ENCODE peak calls at places on chromosomes 16 and 17, in nine cellular contexts. L, E, R, N, V, M, F, S and Q are unnamed samples.
A peak's percentile ranks its signal among the peaks of the same experiment; 100 is the strongest.

GRCh38 chr16:88681709-88682451 is 4.4 kb downstream of the SNAI3 start:
- DNase-seq in N (no peak), R (no peak), V (peak; percentile 47), L (peak; percentile 72), S (no peak), M (no peak), E (no peak), F (no peak), Q (no peak)

GRCh38 chr17:44345497-44346026 is 460 bp downstream of the GRN start:
- DNase-seq in R (no peak), M (peak; percentile 70), V (no peak), N (no peak), S (peak; percentile 94), E (peak; percentile 53), L (peak; percentile 62), F (no peak), Q (no peak)

GRCh38 chr16:30747799-30748633 is at the start of gene PHKG2:
- DNase-seq in E (peak; percentile 98), L (peak; percentile 100), M (peak; percentile 100), F (peak; percentile 96), N (peak; percentile 96), V (peak; percentile 93), S (peak; percentile 100), R (peak; percentile 89), Q (peak; percentile 100)

GRCh38 chr17:76532072-76532651 is 5.3 kb downstream of the CYGB start:
- DNase-seq in E (no peak), F (no peak), V (no peak), M (no peak), R (peak; percentile 73), L (no peak), S (no peak), N (no peak), Q (no peak)

GRCh38 chr17:45995617-45996270 is 3.3 kb upstream of the STH start:
- DNase-seq in L (no peak), N (no peak), F (no peak), E (no peak), S (peak; percentile 39), V (no peak), M (no peak), R (no peak), Q (no peak)

GRCh38 chr16:88451586-88452484 is 1.2 kb upstream of the ZFPM1 start:
- DNase-seq in L (peak; percentile 10), S (no peak), E (peak; percentile 53), V (no peak), R (no peak), N (no peak), M (no peak), F (no peak), Q (no peak)

GRCh38 chr17:28570716-28571254 is 539 bp downstream of the PIGS start:
- DNase-seq in M (peak; percentile 44), E (peak; percentile 40), L (peak; percentile 47), S (peak; percentile 88), F (no peak), N (no peak), R (no peak), V (peak; percentile 30), Q (no peak)

GRCh38 chr16:85413713-85414663 is 199.1 kb upstream of the GSE1 start:
- DNase-seq in R (no peak), E (peak; percentile 7), L (no peak), M (no peak), V (no peak), F (no peak), N (no peak), S (no peak), Q (no peak)

GRCh38 chr16:21233521-21234150 is at the start of gene ANKS4B:
- DNase-seq in M (no peak), N (no peak), S (no peak), V (no peak), E (no peak), R (no peak), L (peak; percentile 56), F (no peak), Q (no peak)

GRCh38 chr17:79992657-79993389 is 42.8 kb downstream of the TBC1D16 start:
- DNase-seq in M (no peak), S (no peak), R (no peak), V (no peak), N (no peak), L (no peak), E (peak; percentile 47), F (no peak), Q (no peak)

GRCh38 chr16:88977028-88977844 is at the start of gene CBFA2T3:
- DNase-seq in N (no peak), S (no peak), M (no peak), R (no peak), F (no peak), E (peak; percentile 53), V (no peak), L (peak; percentile 65), Q (peak; percentile 67)

GRCh38 chr17:82599674-82600661 is 48.3 kb downstream of the WDR45B start:
- DNase-seq in V (no peak), R (no peak), S (no peak), M (no peak), L (no peak), F (no peak), N (no peak), E (no peak), Q (no peak)

GRCh38 chr17:36534117-36534880 is at the start of gene MYO19:
- DNase-seq in M (peak; percentile 70), E (peak; percentile 79), F (no peak), V (peak; percentile 29), S (peak; percentile 94), L (peak; percentile 63), N (no peak), R (peak; percentile 78), Q (peak; percentile 78)

GRCh38 chr17:67433248-67433924 is 56.3 kb downstream of the PITPNC1 start:
- DNase-seq in N (no peak), V (no peak), M (no peak), S (no peak), L (no peak), E (no peak), R (no peak), F (no peak), Q (no peak)
- H3K27ac ChIP-seq in N (no peak overlapping the region), V (peak overlapping the region; percentile 71), M (no peak overlapping the region), S (no peak overlapping the region), L (no peak overlapping the region), E (no peak overlapping the region), R (peak overlapping the region; percentile 34), F (no peak overlapping the region), Q (no peak overlapping the region)

GRCh38 chr17:58637011-58637570 is 54.8 kb downstream of the TEX14 start:
- DNase-seq in R (no peak), F (no peak), L (no peak), S (no peak), E (no peak), V (no peak), M (no peak), N (no peak), Q (no peak)

GRCh38 chr17:58632324-58633314 is 59.2 kb downstream of the TEX14 start:
- DNase-seq in L (no peak), E (peak; percentile 40), R (no peak), M (no peak), F (no peak), S (no peak), V (no peak), N (no peak), Q (no peak)

GRCh38 chr17:58630883-58631522 is 60.8 kb downstream of the TEX14 start:
- DNase-seq in M (peak; percentile 86), L (peak; percentile 49), E (peak; percentile 32), N (no peak), R (no peak), S (peak; percentile 95), F (no peak), V (no peak), Q (no peak)

GRCh38 chr17:58626905-58627304 is 64.9 kb downstream of the TEX14 start:
- DNase-seq in N (no peak), E (no peak), L (peak; percentile 10), F (no peak), R (no peak), M (no peak), V (no peak), S (no peak), Q (no peak)

GRCh38 chr17:58631523-58632323 is 60.1 kb downstream of the TEX14 start:
- DNase-seq in M (peak; percentile 97), S (peak; percentile 99), R (peak; percentile 82), F (peak; percentile 68), L (peak; percentile 97), E (peak; percentile 95), N (peak; percentile 99), V (peak; percentile 85), Q (peak; percentile 91)
- H3K27ac ChIP-seq in M (peak overlapping the region; percentile 99), S (peak overlapping the region; percentile 94), R (peak overlapping the region; percentile 75), F (peak overlapping the region; percentile 71), L (peak overlapping the region; percentile 64), E (peak overlapping the region; percentile 79), N (peak overlapping the region; percentile 76), V (peak overlapping the region; percentile 66), Q (peak overlapping the region; percentile 80)

DNA sequence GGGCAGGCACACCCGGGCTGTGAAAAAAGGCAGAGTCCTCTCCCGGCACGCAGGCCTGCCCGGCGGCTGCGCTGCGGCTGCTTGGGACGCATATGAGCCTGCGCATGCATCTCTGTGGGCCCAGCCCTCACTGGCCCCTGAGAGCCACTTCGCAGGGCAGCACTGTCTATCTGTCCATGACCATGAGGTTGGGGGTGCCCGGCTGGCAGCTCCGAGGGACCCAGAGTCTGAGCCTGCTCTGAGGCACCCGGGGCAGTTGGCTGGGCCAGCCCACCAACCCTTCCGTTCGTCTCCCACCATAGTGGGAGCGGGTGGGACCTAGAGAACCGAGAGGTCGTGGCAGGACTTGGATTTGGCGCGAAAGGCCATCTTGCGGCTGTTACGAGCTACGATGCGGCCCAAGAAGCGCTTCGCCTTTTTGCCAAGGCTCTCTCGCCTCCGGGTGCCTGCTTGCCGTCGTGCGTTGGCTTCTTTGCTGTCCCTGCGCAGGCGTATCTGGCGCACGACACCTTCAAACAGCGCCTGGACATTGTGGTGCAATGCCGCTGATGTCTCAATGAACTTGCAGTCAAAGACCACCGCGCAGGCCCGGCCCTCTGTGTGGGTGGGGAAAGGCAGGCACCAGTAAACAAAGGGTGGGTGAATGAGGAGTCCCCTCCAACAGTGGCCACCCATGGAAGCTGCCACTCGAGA is 3.2 kb upstream of the CDH16 start:
- DNase-seq in E (no peak), V (no peak), M (no peak), L (no peak), R (no peak), S (no peak), F (no peak), N (no peak), Q (no peak)
- H3K27ac ChIP-seq in E (no peak overlapping the region), V (no peak overlapping the region), M (peak overlapping the region; percentile 61), L (no peak overlapping the region), R (no peak overlapping the region), S (no peak overlapping the region), F (no peak overlapping the region), N (no peak overlapping the region), Q (peak overlapping the region; percentile 97)

GRCh38 chr17:29573558-29573870 is 5.0 kb downstream of the TP53I13 start:
- DNase-seq in M (no peak), V (no peak), E (peak; percentile 35), F (no peak), L (no peak), N (no peak), R (no peak), S (no peak), Q (peak; percentile 66)

GRCh38 chr17:29575511-29576213 is 7.2 kb downstream of the TP53I13 start:
- DNase-seq in L (no peak), F (no peak), E (no peak), M (no peak), S (no peak), N (no peak), V (no peak), R (no peak), Q (no peak)

GRCh38 chr17:29572691-29573557 is 4.4 kb downstream of the TP53I13 start:
- DNase-seq in F (no peak), N (no peak), M (peak; percentile 82), L (peak; percentile 55), V (peak; percentile 31), E (peak; percentile 73), R (no peak), S (peak; percentile 90), Q (peak; percentile 77)

GRCh38 chr17:29574732-29575510 is 6.4 kb downstream of the TP53I13 start:
- DNase-seq in F (no peak), E (no peak), L (peak; percentile 72), V (no peak), R (no peak), S (no peak), M (no peak), N (no peak), Q (peak; percentile 65)

GRCh38 chr17:29573871-29574731 is 5.6 kb downstream of the TP53I13 start:
- DNase-seq in E (no peak), N (no peak), M (no peak), V (no peak), R (no peak), S (no peak), L (no peak), F (no peak), Q (peak; percentile 18)
- H3K27ac ChIP-seq in E (no peak overlapping the region), N (no peak overlapping the region), M (no peak overlapping the region), V (no peak overlapping the region), R (peak overlapping the region; percentile 99), S (no peak overlapping the region), L (peak overlapping the region; percentile 14), F (no peak overlapping the region), Q (no peak overlapping the region)